ENCODE peak calls at places on chromosomes 6 and 20, in five cellular contexts. J is GM12892, Q is upper lobe of left lung, Z is K562, Y is spleen. X is an unnamed sample.

GRCh38 chr6:50843842-50844241 is 25.2 kb downstream of the TFAP2B start:
- DNase-seq in J (no peak), Q (peak; percentile 78), Z (peak; percentile 86), Y (no peak), X (no peak)

GRCh38 chr6:169106176-169106575 is 147.5 kb downstream of the THBS2 start:
- DNase-seq in J (no peak), Q (no peak), Z (no peak), Y (no peak), X (no peak)

GRCh38 chr6:20416063-20416454 is 14.4 kb downstream of the E2F3 start:
- DNase-seq in J (no peak), Q (no peak), Z (no peak), Y (no peak), X (no peak)

GRCh38 chr20:38059832-38060231 is 26.3 kb downstream of the RPRD1B start:
- DNase-seq in J (no peak), Q (no peak), Z (no peak), Y (no peak), X (no peak)

GRCh38 chr20:36378686-36379085 is 72.5 kb downstream of the DLGAP4 start:
- DNase-seq in J (no peak), Q (no peak), Z (no peak), Y (no peak), X (no peak)

GRCh38 chr20:5933802-5934436 is 16.4 kb downstream of the TRMT6 start:
- DNase-seq in J (no peak), Q (no peak), Z (peak; percentile 12), Y (no peak), X (no peak)

GRCh38 chr6:17276766-17277165 is 4.4 kb upstream of the RBM24 start:
- DNase-seq in J (no peak), Q (no peak), Z (no peak), Y (no peak), X (no peak)

GRCh38 chr6:3904518-3904917 is 55.3 kb downstream of the FAM50B start:
- DNase-seq in J (no peak), Q (no peak), Z (no peak), Y (no peak), X (no peak)

GRCh38 chr6:43806041-43806757 is 36.2 kb downstream of the VEGFA start:
- DNase-seq in J (no peak), Q (no peak), Z (no peak), Y (no peak), X (no peak)

GRCh38 chr6:3619800-3620199 is 131.7 kb downstream of the PXDC1 start:
- DNase-seq in J (no peak), Q (no peak), Z (no peak), Y (no peak), X (no peak)

GRCh38 chr6:17394192-17394611 is 807 bp downstream of the CAP2 start:
- DNase-seq in J (no peak), Q (no peak), Z (peak; percentile 15), Y (no peak), X (no peak)

GRCh38 chr20:7843613-7844012 is 96.6 kb downstream of the HAO1 start:
- DNase-seq in J (no peak), Q (no peak), Z (no peak), Y (no peak), X (no peak)

GRCh38 chr6:157113389-157113788 is 209.9 kb downstream of the TMEM242 start:
- DNase-seq in J (no peak), Q (no peak), Z (no peak), Y (no peak), X (no peak)

GRCh38 chr6:3786131-3786530 is 34.6 kb upstream of the PXDC1 start:
- DNase-seq in J (no peak), Q (no peak), Z (no peak), Y (no peak), X (no peak)

GRCh38 chr6:157974341-157974894 is 7.2 kb upstream of the SYNJ2 start:
- DNase-seq in J (no peak), Q (no peak), Z (no peak), Y (no peak), X (no peak)

DNA sequence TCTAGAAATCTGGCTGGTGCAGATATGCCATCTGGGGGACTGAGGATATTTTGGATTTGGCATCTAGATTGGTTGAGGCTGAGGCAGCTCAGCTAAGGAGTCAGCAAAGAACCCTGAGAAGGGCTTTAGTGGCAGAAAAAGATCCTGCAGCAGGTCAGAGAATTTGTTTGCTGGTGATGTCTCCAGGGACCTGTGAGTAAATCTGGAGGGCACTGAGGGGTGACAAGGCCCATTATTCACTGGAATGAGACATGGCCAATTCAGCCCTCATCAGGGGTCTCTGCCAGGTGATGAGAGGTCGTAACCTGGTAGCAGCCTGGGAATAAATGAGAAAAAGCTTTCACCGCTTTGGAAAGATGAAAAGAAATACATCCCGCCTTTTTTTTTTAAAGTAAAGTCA is 118.3 kb upstream of the FBXL4 start:
- DNase-seq in J (no peak), Q (no peak), Z (no peak), Y (no peak), X (no peak)
- TF ChIP-seq POLR2AphosphoS5 in J (no peak), Q (no peak), Z (no peak), Y (no peak), X (no peak)

GRCh38 chr6:75349262-75349984 is 64.8 kb upstream of the TMEM30A start:
- DNase-seq in J (no peak), Q (peak; percentile 86), Z (peak; percentile 10), Y (no peak), X (no peak)

GRCh38 chr6:75348882-75349261 is 64.3 kb upstream of the TMEM30A start:
- DNase-seq in J (no peak), Q (no peak), Z (no peak), Y (no peak), X (no peak)

GRCh38 chr6:75345413-75345812 is 60.8 kb upstream of the TMEM30A start:
- DNase-seq in J (no peak), Q (no peak), Z (peak; percentile 28), Y (no peak), X (no peak)

GRCh38 chr6:75350156-75350555 is 65.6 kb upstream of the TMEM30A start:
- DNase-seq in J (no peak), Q (no peak), Z (no peak), Y (no peak), X (no peak)

DNA sequence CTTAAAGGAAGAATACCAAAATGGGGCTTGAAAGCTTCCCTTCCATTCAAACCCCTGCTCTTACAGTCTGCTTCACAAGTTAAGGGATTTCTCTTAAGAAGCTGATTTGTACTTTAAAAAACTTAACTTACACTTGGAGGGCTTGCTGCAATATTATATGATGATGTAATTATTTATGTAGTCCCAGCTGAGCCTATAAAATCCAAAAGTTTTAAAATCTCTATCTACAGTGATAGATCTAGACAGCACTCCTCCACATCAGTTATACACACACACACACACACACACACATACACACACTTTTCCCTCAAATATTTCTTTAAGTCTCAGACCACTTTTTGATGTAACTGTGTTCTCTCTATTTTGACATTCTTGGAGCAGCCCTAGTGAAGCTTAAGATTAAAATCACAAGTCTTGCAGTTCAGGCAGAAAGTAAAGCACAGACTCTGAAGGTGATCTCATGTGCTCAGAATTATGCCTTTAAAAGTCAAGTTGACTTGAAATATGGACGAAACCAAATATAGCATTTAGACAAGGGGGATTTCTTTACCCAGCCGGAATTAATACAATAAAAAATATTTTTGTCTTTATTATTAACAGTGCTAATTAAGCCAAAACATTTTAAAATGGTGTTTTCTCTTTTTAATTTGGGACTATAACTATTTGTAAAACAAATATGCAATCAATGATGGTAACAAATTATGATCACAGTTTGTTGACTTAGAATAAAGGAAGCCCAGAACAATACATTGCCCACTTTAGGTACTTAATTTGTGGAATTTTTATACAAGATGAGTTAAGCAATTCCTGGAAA is 63.4 kb upstream of the TMEM30A start:
- DNase-seq in J (no peak), Q (no peak), Z (no peak), Y (no peak), X (no peak)
- TF ChIP-seq POLR2AphosphoS5 in J (no peak), Q (no peak), Z (no peak), Y (no peak), X (no peak)

GRCh38 chr6:11263185-11263817 is 30.8 kb upstream of the NEDD9 start:
- DNase-seq in J (no peak), Q (no peak), Z (no peak), Y (no peak), X (no peak)
- TF ChIP-seq POLR2AphosphoS5 in J (no peak), Q (peak; percentile 89), Z (no peak), Y (no peak), X (no peak)

GRCh38 chr20:51461306-51461705 is 81.2 kb downstream of the NFATC2 start:
- DNase-seq in J (no peak), Q (no peak), Z (no peak), Y (peak; percentile 60), X (no peak)
- TF ChIP-seq POLR2AphosphoS5 in J (no peak), Q (no peak), Z (no peak), Y (no peak), X (no peak)

DNA sequence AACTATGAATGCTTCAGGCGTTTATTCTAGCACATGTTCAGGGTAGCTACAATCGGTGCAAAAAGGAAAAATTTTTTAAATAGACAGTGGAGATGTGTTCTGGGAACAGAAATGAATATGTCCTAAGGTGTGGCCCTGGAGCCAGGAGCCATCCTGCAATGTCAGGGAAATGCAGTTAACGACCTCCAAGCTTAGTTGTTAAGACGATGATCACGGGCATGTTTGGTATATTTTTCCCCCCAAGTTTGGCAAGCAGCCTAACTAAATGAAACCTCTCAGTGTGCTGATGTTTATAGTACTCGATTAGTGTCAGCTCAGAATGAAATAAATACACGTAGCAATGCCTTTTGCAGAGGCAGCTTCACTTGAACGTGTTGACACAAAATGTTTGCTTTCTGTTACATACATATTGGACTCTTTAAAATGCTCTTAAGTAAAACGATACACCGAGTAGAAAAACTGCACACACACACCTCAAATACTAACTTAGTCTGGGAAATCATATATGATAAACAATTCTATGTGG is 76.2 kb upstream of the OLIG3 start:
- DNase-seq in J (no peak), Q (no peak), Z (no peak), Y (no peak), X (no peak)
- TF ChIP-seq POLR2AphosphoS5 in J (no peak), Q (no peak), Z (no peak), Y (no peak), X (no peak)

GRCh38 chr6:87700729-87701675 is 1.0 kb downstream of the AKIRIN2 start:
- DNase-seq in J (no peak), Q (peak; percentile 90), Z (peak; percentile 87), Y (peak; percentile 92), X (no peak)
- TF ChIP-seq POLR2AphosphoS5 in J (peak; percentile 14), Q (peak; percentile 31), Z (peak; percentile 50), Y (no peak), X (peak; percentile 25)

GRCh38 chr6:167543602-167544506 is 219.0 kb downstream of the TTLL2 start:
- DNase-seq in J (no peak), Q (no peak), Z (no peak), Y (no peak), X (no peak)
- TF ChIP-seq POLR2AphosphoS5 in J (no peak), Q (no peak), Z (no peak), Y (no peak), X (no peak)

GRCh38 chr6:133467231-133467981 is 226.2 kb downstream of the EYA4 start:
- DNase-seq in J (no peak), Q (no peak), Z (no peak), Y (no peak), X (no peak)
- TF ChIP-seq POLR2AphosphoS5 in J (no peak), Q (no peak), Z (no peak), Y (no peak), X (no peak)

GRCh38 chr20:46060301-46060881 is 29.4 kb downstream of the NCOA5 start:
- DNase-seq in J (no peak), Q (no peak), Z (no peak), Y (no peak), X (no peak)
- TF ChIP-seq POLR2AphosphoS5 in J (no peak), Q (peak; percentile 57), Z (no peak), Y (no peak), X (no peak)

X was measured in SK-N-MC.